ENCODE peak calls at places on chromosomes 13 and 19, in ten cellular contexts. F, C, D, W, O, B, U, H, L and Z are unnamed samples.

GRCh38 chr13:27257648-27258253 is 6.4 kb downstream of the RPL21 start:
- DNase-seq in F (no peak), C (no peak), D (no peak), W (no peak), O (no peak), B (no peak), U (no peak), H (no peak), L (no peak), Z (no peak)

GRCh38 chr13:40814803-40815202 is 25.4 kb downstream of the SLC25A15 start:
- DNase-seq in F (no peak), C (no peak), D (no peak), W (no peak), O (no peak), B (no peak), U (no peak), H (peak; percentile 31), L (no peak), Z (no peak)

GRCh38 chr13:52749446-52749845 is 9.8 kb upstream of the CNMD start:
- DNase-seq in F (no peak), C (no peak), D (no peak), W (no peak), O (no peak), B (no peak), U (no peak), H (no peak), L (no peak), Z (no peak)

GRCh38 chr19:51398096-51398704 is 7.8 kb upstream of the C19orf84 start:
- DNase-seq in F (no peak), C (peak; percentile 14), D (no peak), W (no peak), O (no peak), B (no peak), U (peak; percentile 49), H (peak; percentile 18), L (peak; percentile 43), Z (no peak)

GRCh38 chr19:8252922-8253589 is 43.9 kb downstream of the CERS4 start:
- DNase-seq in F (peak; percentile 73), C (peak; percentile 77), D (peak; percentile 92), W (peak; percentile 86), O (peak; percentile 92), B (peak; percentile 93), U (peak; percentile 68), H (peak; percentile 70), L (peak; percentile 88), Z (peak; percentile 84)

GRCh38 chr19:33329727-33330126 is 27.4 kb upstream of the CEBPA start:
- DNase-seq in F (no peak), C (no peak), D (no peak), W (no peak), O (no peak), B (no peak), U (no peak), H (no peak), L (no peak), Z (no peak)

GRCh38 chr13:32824061-32824460 is 192.2 kb upstream of the KL start:
- DNase-seq in F (no peak), C (no peak), D (no peak), W (no peak), O (no peak), B (no peak), U (no peak), H (no peak), L (no peak), Z (no peak)

GRCh38 chr13:74136089-74136658 is 2.0 kb upstream of the KLF12 start:
- DNase-seq in F (peak; percentile 26), C (peak; percentile 15), D (no peak), W (peak; percentile 31), O (peak; percentile 59), B (peak; percentile 55), U (peak; percentile 17), H (peak; percentile 62), L (no peak), Z (peak; percentile 4)

GRCh38 chr13:114315074-114315785 is 927 bp downstream of the CHAMP1 start:
- DNase-seq in F (no peak), C (no peak), D (no peak), W (no peak), O (no peak), B (no peak), U (no peak), H (no peak), L (no peak), Z (no peak)

GRCh38 chr13:103876571-103876970 is 810.4 kb upstream of the SLC10A2 start:
- DNase-seq in F (no peak), C (no peak), D (no peak), W (no peak), O (no peak), B (no peak), U (no peak), H (peak; percentile 1), L (no peak), Z (no peak)

GRCh38 chr19:21468791-21469190 is 36.6 kb upstream of the ZNF429 start:
- DNase-seq in F (no peak), C (no peak), D (no peak), W (no peak), O (no peak), B (no peak), U (no peak), H (no peak), L (no peak), Z (no peak)

GRCh38 chr19:39341122-39341719 is 1.0 kb upstream of the SAMD4B start:
- DNase-seq in F (no peak), C (no peak), D (no peak), W (peak; percentile 42), O (no peak), B (peak; percentile 60), U (no peak), H (no peak), L (peak; percentile 34), Z (peak; percentile 26)

GRCh38 chr13:98300956-98301641 is 124.0 kb upstream of the RNF113B start:
- DNase-seq in F (no peak), C (no peak), D (no peak), W (no peak), O (no peak), B (no peak), U (no peak), H (peak; percentile 82), L (no peak), Z (peak; percentile 31)

GRCh38 chr19:48290341-48290922 is 20.6 kb downstream of the ZNF114 start:
- DNase-seq in F (no peak), C (peak; percentile 59), D (no peak), W (no peak), O (no peak), B (no peak), U (peak; percentile 35), H (peak; percentile 57), L (no peak), Z (peak; percentile 35)

GRCh38 chr19:46351241-46352041 is 4.6 kb downstream of the PPP5C start:
- DNase-seq in F (no peak), C (peak; percentile 11), D (no peak), W (peak; percentile 54), O (no peak), B (peak; percentile 62), U (peak; percentile 37), H (peak; percentile 43), L (no peak), Z (peak; percentile 96)

GRCh38 chr13:70792121-70792520 is 683.9 kb upstream of the KLHL1 start:
- DNase-seq in F (no peak), C (no peak), D (no peak), W (no peak), O (no peak), B (no peak), U (peak; percentile 1), H (no peak), L (no peak), Z (no peak)
- TF ChIP-seq POLR2A in F (no peak), C (no peak), D (no peak), W (no peak), O (no peak), B (no peak), U (no peak), H (no peak), L (no peak), Z (no peak)

DNA sequence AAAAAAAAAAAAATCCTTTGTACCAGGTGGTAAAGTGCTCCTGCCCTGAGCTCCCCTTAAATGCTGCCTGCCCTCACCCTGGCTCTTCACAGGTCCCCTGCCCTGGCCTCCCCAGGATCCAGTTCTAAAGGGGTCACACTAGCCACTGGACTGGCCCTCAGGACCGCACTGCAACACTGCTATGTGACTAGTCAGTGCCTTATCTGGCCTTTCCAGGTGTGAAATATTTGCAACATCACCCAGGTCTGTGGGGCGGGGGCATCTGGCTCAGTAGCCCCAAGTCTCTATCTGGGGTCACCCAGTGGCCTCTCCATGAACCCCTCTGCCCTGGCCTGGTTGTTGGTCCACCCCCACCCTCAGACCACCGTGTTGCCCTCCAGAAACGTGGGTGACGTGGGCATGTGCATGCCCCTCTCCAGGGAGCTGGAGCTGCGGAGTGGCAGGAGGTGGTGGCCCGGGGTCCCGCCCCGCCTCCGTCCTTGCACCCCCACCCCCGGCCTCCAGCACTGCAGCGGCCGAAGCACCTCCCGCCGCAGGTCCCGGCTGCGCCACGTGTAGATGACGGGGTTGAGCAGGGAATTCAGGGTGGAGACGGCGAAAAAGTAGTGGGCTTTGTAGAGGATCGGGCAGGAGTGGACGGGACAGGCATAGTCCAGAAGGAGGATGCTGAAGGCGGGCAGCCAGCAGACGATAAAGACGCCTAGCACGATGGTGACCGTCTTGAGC is 7.5 kb downstream of the S1PR2 start:
- DNase-seq in F (no peak), C (no peak), D (no peak), W (no peak), O (no peak), B (no peak), U (no peak), H (no peak), L (no peak), Z (no peak)
- TF ChIP-seq POLR2A in F (no peak), C (no peak), D (no peak), W (no peak), O (no peak), B (no peak), U (no peak), H (no peak), L (no peak), Z (no peak)

GRCh38 chr13:61253105-61253877 is 162.4 kb downstream of the PCDH20 start:
- DNase-seq in F (no peak), C (no peak), D (no peak), W (no peak), O (no peak), B (no peak), U (no peak), H (no peak), L (no peak), Z (no peak)
- TF ChIP-seq POLR2A in F (no peak), C (no peak), D (no peak), W (no peak), O (no peak), B (no peak), U (no peak), H (no peak), L (no peak), Z (no peak)

DNA sequence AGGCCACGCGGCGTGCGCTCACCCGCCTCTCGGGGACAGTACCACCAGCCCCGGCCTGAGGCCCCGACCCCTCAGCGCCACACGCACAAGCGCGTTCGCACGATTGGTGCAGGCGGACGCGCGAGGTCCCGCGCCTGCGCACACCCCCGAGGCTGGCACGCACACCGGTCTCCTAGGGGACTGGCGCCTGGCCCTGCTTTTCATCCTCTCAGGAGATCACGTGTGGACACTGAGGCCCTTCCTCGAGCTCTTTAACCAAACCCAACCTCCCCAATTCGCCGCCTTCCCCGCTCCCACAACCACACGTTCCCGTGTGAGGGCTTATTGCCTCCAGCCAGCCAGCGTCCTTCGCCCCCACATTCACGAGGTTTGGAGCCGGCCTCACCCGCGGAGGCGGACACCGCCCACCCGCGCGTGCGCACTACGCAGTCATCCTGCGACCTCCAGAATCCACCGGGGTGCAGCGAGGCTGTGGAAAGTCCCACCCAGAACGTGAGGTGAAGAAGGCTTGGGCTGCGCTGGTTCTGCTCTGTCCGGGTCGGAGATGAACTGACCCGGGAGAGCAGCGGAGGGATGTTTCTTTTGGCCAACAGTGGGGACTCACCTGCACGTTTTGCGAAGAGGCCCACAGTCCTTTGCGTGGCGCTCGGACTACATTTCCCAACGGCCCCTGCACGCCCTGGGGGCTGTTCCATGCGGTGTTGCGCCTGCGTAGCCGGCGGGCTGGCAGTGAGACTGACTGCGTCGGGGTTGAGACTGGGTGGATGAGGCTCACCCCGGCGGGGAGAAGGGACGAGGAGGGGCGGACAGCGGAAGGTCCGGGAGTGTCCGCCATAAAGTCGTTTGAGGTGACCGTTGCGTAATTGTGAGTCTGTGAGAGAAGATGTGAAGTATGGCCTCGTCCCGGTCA is 539 bp upstream of the ZNF667 start:
- DNase-seq in F (peak; percentile 89), C (peak; percentile 100), D (no peak), W (peak; percentile 73), O (peak; percentile 94), B (peak; percentile 84), U (no peak), H (peak; percentile 91), L (peak; percentile 40), Z (peak; percentile 92)
- TF ChIP-seq POLR2A in F (peak; percentile 62), C (peak; percentile 96), D (no peak), W (no peak), O (no peak), B (no peak), U (no peak), H (peak; percentile 72), L (no peak), Z (peak; percentile 70)